ENCODE peak calls at places on chromosomes 13 and 19, in five cellular contexts. S, X, F, M and U are unnamed samples.
A peak's percentile ranks its signal among the peaks of the same experiment; 100 is the strongest.

GRCh38 chr13:110109910-110110309 is 197.0 kb downstream of the COL4A1 start:
- DNase-seq in S (peak; percentile 79), M (peak; percentile 79), F (no peak), X (peak; percentile 79), U (peak; percentile 79)

GRCh38 chr13:23833733-23834611 is 55.2 kb downstream of the MIPEP start:
- DNase-seq in X (no peak), S (no peak), M (no peak), F (no peak), U (no peak)

GRCh38 chr13:106594986-106595385 is 27.0 kb upstream of the ARGLU1 start:
- DNase-seq in X (no peak), M (no peak), F (no peak), S (no peak), U (no peak)

GRCh38 chr13:94479559-94480095 is at the start of gene DCT:
- DNase-seq in X (no peak), F (no peak), M (no peak), S (no peak), U (peak; percentile 90)

GRCh38 chr19:532578-533484 is 1.3 kb downstream of the CDC34 start:
- DNase-seq in F (no peak), M (peak; percentile 85), X (peak; percentile 89), S (peak; percentile 71), U (peak; percentile 72)

GRCh38 chr19:32471095-32471494 is 65.5 kb downstream of the DPY19L3 start:
- DNase-seq in X (no peak), S (no peak), F (no peak), M (peak; percentile 54), U (no peak)

GRCh38 chr13:111946214-111946613 is 120.7 kb upstream of the SOX1 start:
- DNase-seq in M (no peak), X (no peak), S (no peak), F (no peak), U (no peak)

GRCh38 chr19:40717880-40718773 is 1.2 kb downstream of the ITPKC start:
- DNase-seq in S (peak; percentile 62), M (no peak), F (no peak), X (peak; percentile 68), U (peak; percentile 21)

GRCh38 chr13:83895994-83896580 is 13.8 kb upstream of the SLITRK1 start:
- DNase-seq in X (no peak), F (no peak), M (no peak), S (no peak), U (no peak)

GRCh38 chr13:99278843-99279242 is 20.7 kb upstream of the GPR18 start:
- DNase-seq in F (no peak), X (no peak), M (no peak), S (no peak), U (no peak)

GRCh38 chr13:97802213-97802612 is 151.3 kb upstream of the IPO5 start:
- DNase-seq in S (no peak), M (no peak), X (no peak), F (no peak), U (no peak)

GRCh38 chr13:30906411-30906990 is 430 bp downstream of the MEDAG start:
- DNase-seq in S (no peak), M (peak; percentile 29), X (peak; percentile 60), F (no peak), U (no peak)

GRCh38 chr19:48501446-48501960 is 10.1 kb downstream of the LMTK3 start:
- DNase-seq in S (no peak), M (no peak), X (no peak), F (no peak), U (peak; percentile 85)

GRCh38 chr13:27174766-27175455 is 3.3 kb upstream of the USP12 start:
- DNase-seq in M (no peak), F (no peak), X (no peak), S (no peak), U (no peak)

GRCh38 chr13:35891973-35892441 is 239.2 kb downstream of the DCLK1 start:
- DNase-seq in M (no peak), X (no peak), F (no peak), S (no peak), U (no peak)

GRCh38 chr13:107348931-107349330 is 781.0 kb upstream of the ARGLU1 start:
- DNase-seq in X (no peak), M (no peak), F (no peak), S (no peak), U (no peak)

GRCh38 chr13:111472083-111472482 is 151.6 kb downstream of the TEX29 start:
- DNase-seq in F (no peak), X (no peak), M (no peak), S (no peak), U (no peak)

GRCh38 chr19:13872695-13873389 is 4.1 kb upstream of the NANOS3 start:
- DNase-seq in F (no peak), S (no peak), M (peak; percentile 42), X (peak; percentile 91), U (no peak)

GRCh38 chr19:31483226-31483857 is 134.1 kb upstream of the TSHZ3 start:
- DNase-seq in X (no peak), F (no peak), M (no peak), S (no peak), U (no peak)

GRCh38 chr13:74070065-74070464 is 64.1 kb downstream of the KLF12 start:
- DNase-seq in X (no peak), F (no peak), S (no peak), M (no peak), U (no peak)

GRCh38 chr19:35899547-35900214 is 659 bp downstream of the NFKBID start:
- DNase-seq in X (peak; percentile 83), F (peak; percentile 48), S (peak; percentile 68), M (peak; percentile 81), U (peak; percentile 87)

GRCh38 chr13:80881495-80882482 is 540.9 kb upstream of the SPRY2 start:
- DNase-seq in F (no peak), S (no peak), M (no peak), X (no peak), U (no peak)

GRCh38 chr13:113029487-113030258 is 60.7 kb downstream of the MCF2L start:
- DNase-seq in S (no peak), M (peak; percentile 54), X (peak; percentile 95), F (no peak), U (peak; percentile 89)

GRCh38 chr19:3459322-3459881 is 20.9 kb downstream of the SMIM24 start:
- DNase-seq in M (peak; percentile 76), X (peak; percentile 90), S (peak; percentile 94), F (no peak), U (no peak)

DNA sequence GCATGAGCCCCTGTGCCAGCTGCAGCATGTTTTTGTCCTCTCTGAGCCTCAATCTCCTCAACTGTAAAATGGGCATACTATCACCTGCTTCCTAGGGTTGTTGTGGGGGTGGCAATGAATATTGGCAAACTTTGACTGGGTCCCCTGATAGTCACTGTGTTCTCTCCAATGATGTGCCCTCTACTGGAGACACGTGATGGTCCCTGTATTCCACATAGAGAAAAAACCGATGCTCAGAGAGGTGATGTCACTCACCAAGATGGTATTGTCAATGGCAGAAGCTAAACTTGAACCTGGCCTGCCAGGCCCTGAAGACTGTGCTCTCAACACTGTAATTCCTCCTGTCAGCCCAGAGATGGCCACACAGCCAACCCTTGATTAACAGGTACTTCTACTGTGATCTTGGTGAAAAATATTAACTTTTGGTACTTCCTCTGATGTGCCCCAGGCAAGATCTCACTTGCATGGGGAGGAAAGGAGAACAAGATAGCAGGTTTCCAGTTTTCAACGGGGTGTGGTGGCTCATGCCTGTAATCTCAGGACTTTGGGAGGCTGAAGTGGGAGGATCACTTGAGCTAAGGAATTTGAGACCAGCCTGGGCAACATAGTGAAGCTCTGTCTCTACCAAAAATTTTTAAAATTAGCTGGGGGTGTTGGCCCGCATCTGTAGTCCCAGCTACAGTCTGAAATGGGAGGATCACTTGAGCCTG is 3.6 kb downstream of the CEACAM20 start:
- DNase-seq in F (no peak), X (no peak), S (no peak), M (no peak), U (no peak)
- TF ChIP-seq CTCF in F (no peak), X (peak; percentile 11), S (no peak), M (no peak), U (no peak)

GRCh38 chr19:55476100-55476775 is at the start of gene ZNF628:
- DNase-seq in F (peak; percentile 90), X (peak; percentile 99), M (peak; percentile 99), S (peak; percentile 98), U (peak; percentile 98)

GRCh38 chr19:55479451-55480230 is 3.2 kb downstream of the ZNF628 start:
- DNase-seq in F (no peak), S (no peak), X (no peak), M (no peak), U (no peak)

GRCh38 chr19:55479045-55479444 is 2.6 kb downstream of the ZNF628 start:
- DNase-seq in M (no peak), F (no peak), X (no peak), S (no peak), U (no peak)

GRCh38 chr19:55477905-55478304 is 1.5 kb downstream of the ZNF628 start:
- DNase-seq in X (no peak), S (no peak), F (no peak), M (no peak), U (no peak)

DNA sequence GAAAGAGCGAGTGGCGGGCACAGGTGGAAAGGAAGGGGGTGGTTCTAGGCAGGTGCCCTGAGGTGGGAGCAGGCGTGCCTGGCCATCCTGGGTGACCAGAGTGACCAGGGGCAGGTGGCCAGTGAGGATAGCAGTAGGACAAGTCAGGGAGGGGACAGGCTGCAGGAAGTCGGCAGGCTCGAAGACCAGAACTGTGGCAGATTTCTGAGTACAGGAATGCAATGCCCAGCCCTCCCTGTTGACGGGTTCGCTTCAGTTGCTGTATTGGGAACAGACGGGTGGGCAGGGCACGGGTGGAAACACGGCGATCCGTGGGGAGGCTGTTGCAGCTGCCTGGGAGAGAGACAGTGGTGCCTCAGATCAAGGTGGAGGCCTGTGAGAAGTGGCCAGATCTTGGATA is 1.9 kb downstream of the ZNF628 start:
- DNase-seq in F (no peak), S (no peak), X (no peak), M (no peak), U (no peak)
- H3K4me3 ChIP-seq in F (no peak overlapping the region), S (no peak overlapping the region), X (no peak overlapping the region), M (no peak overlapping the region), U (no peak overlapping the region)

GRCh38 chr13:46683879-46684278 is 113.1 kb downstream of the ESD start:
- DNase-seq in F (no peak), M (no peak), X (no peak), S (no peak), U (no peak)
- H3K36me3 ChIP-seq in F (no peaks in the 10 kb centered on the region), M (no peaks in the 10 kb centered on the region), X (no peaks in the 10 kb centered on the region), S (no peaks in the 10 kb centered on the region), U (peaks cover 44% of the 10 kb centered on the region)

DNA sequence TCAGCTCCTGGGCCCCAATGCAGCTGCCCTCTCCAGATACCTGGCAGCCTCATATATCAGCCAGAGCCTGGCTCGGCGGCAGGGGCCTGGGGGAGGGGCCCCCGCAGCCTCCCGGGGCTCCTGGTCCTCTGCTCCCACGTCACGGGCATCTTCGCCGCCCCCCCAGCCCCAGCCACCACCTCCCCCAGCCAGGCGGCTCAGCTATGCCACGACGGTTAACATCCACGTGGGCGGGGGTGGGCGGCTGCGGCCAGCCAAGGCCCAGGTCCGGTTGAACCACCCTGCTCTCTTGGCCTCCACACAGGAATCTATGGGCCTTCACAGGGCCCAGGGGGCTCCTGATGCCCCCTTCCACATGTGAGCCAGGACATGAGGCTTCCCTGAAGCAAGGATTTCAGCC is 10.8 kb downstream of the RPS16 start:
- DNase-seq in M (no peak), S (no peak), F (no peak), X (peak; percentile 39), U (no peak)
- TF ChIP-seq CTCF in M (no peak), S (no peak), F (no peak), X (no peak), U (no peak)